ENCODE peak calls at places on chromosomes 4 and X, in nine cellular contexts. One of them, this sample, is unnamed.

GRCh38 chrX:65034292-65034640 is 58.0 kb upstream of the ZC4H2 start:
- ATAC-seq in CD4-positive, alpha-beta T cell: no peak
- ATAC-seq in HepG2: peak; percentile 7
- ATAC-seq in heart right ventricle: no peak
- ATAC-seq in heart left ventricle: no peak
- ATAC-seq in A549: no peak
- ATAC-seq in aorta: no peak
- ATAC-seq in gastrocnemius medialis: no peak
- ATAC-seq in activated T-cell treated with anti-CD3 and anti-CD28 coated beads, Interleukin-2, amount 50 U/mL, for 4 hours: no peak
- ATAC-seq in this sample: no peak

GRCh38 chrX:124863303-124863702 is 456.4 kb upstream of the TEX13C start:
- ATAC-seq in aorta: no peak
- ATAC-seq in CD4-positive, alpha-beta T cell: no peak
- ATAC-seq in activated T-cell treated with anti-CD3 and anti-CD28 coated beads, Interleukin-2, amount 50 U/mL, for 4 hours: no peak
- ATAC-seq in heart right ventricle: no peak
- ATAC-seq in A549: no peak
- ATAC-seq in gastrocnemius medialis: no peak
- ATAC-seq in heart left ventricle: no peak
- ATAC-seq in HepG2: peak; percentile 56
- ATAC-seq in this sample: no peak

GRCh38 chr4:104732766-104733165 is 238.1 kb upstream of the CXXC4 start:
- ATAC-seq in CD4-positive, alpha-beta T cell: no peak
- ATAC-seq in activated T-cell treated with anti-CD3 and anti-CD28 coated beads, Interleukin-2, amount 50 U/mL, for 4 hours: no peak
- ATAC-seq in heart left ventricle: peak; percentile 68
- ATAC-seq in HepG2: no peak
- ATAC-seq in gastrocnemius medialis: no peak
- ATAC-seq in heart right ventricle: peak; percentile 81
- ATAC-seq in A549: no peak
- ATAC-seq in aorta: no peak
- ATAC-seq in this sample: no peak

GRCh38 chrX:39984191-39984956 is 113.4 kb downstream of the BCOR start:
- ATAC-seq in CD4-positive, alpha-beta T cell: no peak
- ATAC-seq in aorta: peak; percentile 43
- ATAC-seq in heart right ventricle: peak; percentile 47
- ATAC-seq in A549: no peak
- ATAC-seq in gastrocnemius medialis: no peak
- ATAC-seq in activated T-cell treated with anti-CD3 and anti-CD28 coated beads, Interleukin-2, amount 50 U/mL, for 4 hours: no peak
- ATAC-seq in HepG2: peak; percentile 77
- ATAC-seq in heart left ventricle: peak; percentile 10
- ATAC-seq in this sample: peak; percentile 39

GRCh38 chr4:72215198-72215597 is 183.4 kb downstream of the NPFFR2 start:
- ATAC-seq in activated T-cell treated with anti-CD3 and anti-CD28 coated beads, Interleukin-2, amount 50 U/mL, for 4 hours: no peak
- ATAC-seq in CD4-positive, alpha-beta T cell: no peak
- ATAC-seq in gastrocnemius medialis: no peak
- ATAC-seq in aorta: no peak
- ATAC-seq in A549: no peak
- ATAC-seq in HepG2: no peak
- ATAC-seq in heart left ventricle: peak; percentile 53
- ATAC-seq in heart right ventricle: peak; percentile 62
- ATAC-seq in this sample: no peak

GRCh38 chr4:153022233-153022632 is 86.1 kb downstream of the FHDC1 start:
- ATAC-seq in aorta: no peak
- ATAC-seq in A549: no peak
- ATAC-seq in HepG2: no peak
- ATAC-seq in activated T-cell treated with anti-CD3 and anti-CD28 coated beads, Interleukin-2, amount 50 U/mL, for 4 hours: no peak
- ATAC-seq in CD4-positive, alpha-beta T cell: no peak
- ATAC-seq in heart left ventricle: no peak
- ATAC-seq in heart right ventricle: no peak
- ATAC-seq in gastrocnemius medialis: no peak
- ATAC-seq in this sample: no peak

GRCh38 chr4:10024303-10024702 is 3.0 kb upstream of the SLC2A9 start:
- ATAC-seq in CD4-positive, alpha-beta T cell: no peak
- ATAC-seq in A549: no peak
- ATAC-seq in heart right ventricle: no peak
- ATAC-seq in heart left ventricle: peak; percentile 3
- ATAC-seq in aorta: no peak
- ATAC-seq in HepG2: no peak
- ATAC-seq in activated T-cell treated with anti-CD3 and anti-CD28 coated beads, Interleukin-2, amount 50 U/mL, for 4 hours: no peak
- ATAC-seq in gastrocnemius medialis: no peak
- ATAC-seq in this sample: peak; percentile 17

GRCh38 chrX:106726485-106727437 is at the start of gene RNF128:
- ATAC-seq in heart right ventricle: peak; percentile 49
- ATAC-seq in heart left ventricle: peak; percentile 64
- ATAC-seq in aorta: peak; percentile 33
- ATAC-seq in gastrocnemius medialis: peak; percentile 87
- ATAC-seq in CD4-positive, alpha-beta T cell: no peak
- ATAC-seq in activated T-cell treated with anti-CD3 and anti-CD28 coated beads, Interleukin-2, amount 50 U/mL, for 4 hours: peak; percentile 82
- ATAC-seq in A549: peak; percentile 87
- ATAC-seq in HepG2: peak; percentile 95
- ATAC-seq in this sample: peak; percentile 48

GRCh38 chr4:55083771-55084170 is 41.6 kb downstream of the KDR start:
- ATAC-seq in gastrocnemius medialis: no peak
- ATAC-seq in A549: no peak
- ATAC-seq in aorta: no peak
- ATAC-seq in HepG2: no peak
- ATAC-seq in activated T-cell treated with anti-CD3 and anti-CD28 coated beads, Interleukin-2, amount 50 U/mL, for 4 hours: no peak
- ATAC-seq in heart right ventricle: no peak
- ATAC-seq in CD4-positive, alpha-beta T cell: no peak
- ATAC-seq in heart left ventricle: no peak
- ATAC-seq in this sample: no peak

GRCh38 chrX:47862680-47863079 is 26.0 kb downstream of the ZNF81 start:
- ATAC-seq in A549: no peak
- ATAC-seq in activated T-cell treated with anti-CD3 and anti-CD28 coated beads, Interleukin-2, amount 50 U/mL, for 4 hours: no peak
- ATAC-seq in heart left ventricle: no peak
- ATAC-seq in HepG2: no peak
- ATAC-seq in aorta: no peak
- ATAC-seq in CD4-positive, alpha-beta T cell: no peak
- ATAC-seq in heart right ventricle: no peak
- ATAC-seq in gastrocnemius medialis: no peak
- ATAC-seq in this sample: no peak

GRCh38 chr4:129422277-129422676 is 326.3 kb downstream of the C4orf33 start:
- ATAC-seq in heart right ventricle: no peak
- ATAC-seq in HepG2: no peak
- ATAC-seq in A549: no peak
- ATAC-seq in activated T-cell treated with anti-CD3 and anti-CD28 coated beads, Interleukin-2, amount 50 U/mL, for 4 hours: no peak
- ATAC-seq in aorta: no peak
- ATAC-seq in CD4-positive, alpha-beta T cell: no peak
- ATAC-seq in heart left ventricle: no peak
- ATAC-seq in gastrocnemius medialis: no peak
- ATAC-seq in this sample: no peak

GRCh38 chr4:47213971-47214370 is 182.6 kb downstream of the GABRB1 start:
- ATAC-seq in gastrocnemius medialis: no peak
- ATAC-seq in heart left ventricle: no peak
- ATAC-seq in aorta: no peak
- ATAC-seq in activated T-cell treated with anti-CD3 and anti-CD28 coated beads, Interleukin-2, amount 50 U/mL, for 4 hours: no peak
- ATAC-seq in heart right ventricle: no peak
- ATAC-seq in HepG2: no peak
- ATAC-seq in A549: no peak
- ATAC-seq in CD4-positive, alpha-beta T cell: no peak
- ATAC-seq in this sample: no peak

GRCh38 chrX:134623293-134624045 is 34.8 kb downstream of the PLAC1 start:
- ATAC-seq in aorta: no peak
- ATAC-seq in heart left ventricle: no peak
- ATAC-seq in HepG2: no peak
- ATAC-seq in activated T-cell treated with anti-CD3 and anti-CD28 coated beads, Interleukin-2, amount 50 U/mL, for 4 hours: no peak
- ATAC-seq in A549: no peak
- ATAC-seq in CD4-positive, alpha-beta T cell: no peak
- ATAC-seq in heart right ventricle: no peak
- ATAC-seq in gastrocnemius medialis: no peak
- ATAC-seq in this sample: no peak

GRCh38 chr4:177064724-177065394 is 244.8 kb upstream of the NEIL3 start:
- ATAC-seq in CD4-positive, alpha-beta T cell: no peak
- ATAC-seq in gastrocnemius medialis: no peak
- ATAC-seq in heart left ventricle: no peak
- ATAC-seq in activated T-cell treated with anti-CD3 and anti-CD28 coated beads, Interleukin-2, amount 50 U/mL, for 4 hours: no peak
- ATAC-seq in aorta: no peak
- ATAC-seq in HepG2: no peak
- ATAC-seq in heart right ventricle: no peak
- ATAC-seq in A549: no peak
- ATAC-seq in this sample: no peak

GRCh38 chrX:146456058-146456457 is 353.5 kb upstream of the CXorf51B start:
- ATAC-seq in CD4-positive, alpha-beta T cell: no peak
- ATAC-seq in heart right ventricle: no peak
- ATAC-seq in activated T-cell treated with anti-CD3 and anti-CD28 coated beads, Interleukin-2, amount 50 U/mL, for 4 hours: no peak
- ATAC-seq in heart left ventricle: no peak
- ATAC-seq in aorta: no peak
- ATAC-seq in gastrocnemius medialis: no peak
- ATAC-seq in HepG2: no peak
- ATAC-seq in A549: no peak
- ATAC-seq in this sample: no peak

This sample was measured in gastroesophageal sphincter.